ENCODE peak calls at places on chromosomes 11 and 22, in four cellular contexts. M is fibroblast of mammary gland, Z is fibroblast of pulmonary artery, R is retinal pigment epithelial cell. O is an unnamed sample.
A peak's percentile ranks its signal among the peaks of the same experiment; 100 is the strongest.

GRCh38 chr11:105052487-105052886 is 7.4 kb upstream of the CARD16 start:
- DNase-seq in M (no peak), Z (no peak), R (no peak), O (no peak)

GRCh38 chr11:123806249-123806648 is at the start of gene OR6M1:
- DNase-seq in M (no peak), Z (no peak), R (no peak), O (no peak)

GRCh38 chr11:64571050-64571409 is 20.0 kb upstream of the SLC22A12 start:
- DNase-seq in M (no peak), Z (no peak), R (no peak), O (no peak)

GRCh38 chr11:69546735-69547370 is 65.4 kb downstream of the LINC01488 start:
- DNase-seq in M (no peak), Z (no peak), R (no peak), O (no peak)

GRCh38 chr11:68845351-68846002 is 3.8 kb upstream of the CPT1A start:
- DNase-seq in M (peak; percentile 7), Z (no peak), R (no peak), O (no peak)

GRCh38 chr22:39300198-39300830 is 19.1 kb downstream of the RPL3 start:
- DNase-seq in M (no peak), Z (no peak), R (no peak), O (no peak)

GRCh38 chr11:67534070-67534679 is 10.9 kb upstream of the CABP2 start:
- DNase-seq in M (peak; percentile 23), Z (no peak), R (no peak), O (no peak)

GRCh38 chr22:43263645-43264514 is 76.9 kb upstream of the TTLL12 start:
- DNase-seq in M (peak; percentile 55), Z (peak; percentile 91), R (peak; percentile 91), O (no peak)

GRCh38 chr11:13101836-13102574 is 92.9 kb downstream of the RASSF10 start:
- DNase-seq in M (no peak), Z (no peak), R (no peak), O (no peak)

GRCh38 chr22:40517631-40518030 is 118.9 kb downstream of the MRTFA start:
- DNase-seq in M (no peak), Z (no peak), R (no peak), O (no peak)

GRCh38 chr11:68056317-68057285 is 17.8 kb downstream of the TCIRG1 start:
- DNase-seq in M (no peak), Z (no peak), R (no peak), O (no peak)

GRCh38 chr22:36589856-36590255 is 60.9 kb upstream of the EIF3D start:
- DNase-seq in M (no peak), Z (no peak), R (no peak), O (no peak)

GRCh38 chr11:125428486-125429173 is 67.4 kb downstream of the FEZ1 start:
- DNase-seq in M (no peak), Z (no peak), R (no peak), O (no peak)

GRCh38 chr11:57598831-57599155 is 1.3 kb downstream of the SERPING1 start:
- DNase-seq in M (peak; percentile 58), Z (peak; percentile 53), R (no peak), O (no peak)

GRCh38 chr11:134951305-134951700 is 539.3 kb upstream of the B3GAT1 start:
- DNase-seq in M (peak; percentile 71), Z (peak; percentile 68), R (peak; percentile 37), O (no peak)

GRCh38 chr22:23234409-23235161 is 54.3 kb downstream of the BCR start:
- DNase-seq in M (no peak), Z (no peak), R (no peak), O (no peak)

DNA sequence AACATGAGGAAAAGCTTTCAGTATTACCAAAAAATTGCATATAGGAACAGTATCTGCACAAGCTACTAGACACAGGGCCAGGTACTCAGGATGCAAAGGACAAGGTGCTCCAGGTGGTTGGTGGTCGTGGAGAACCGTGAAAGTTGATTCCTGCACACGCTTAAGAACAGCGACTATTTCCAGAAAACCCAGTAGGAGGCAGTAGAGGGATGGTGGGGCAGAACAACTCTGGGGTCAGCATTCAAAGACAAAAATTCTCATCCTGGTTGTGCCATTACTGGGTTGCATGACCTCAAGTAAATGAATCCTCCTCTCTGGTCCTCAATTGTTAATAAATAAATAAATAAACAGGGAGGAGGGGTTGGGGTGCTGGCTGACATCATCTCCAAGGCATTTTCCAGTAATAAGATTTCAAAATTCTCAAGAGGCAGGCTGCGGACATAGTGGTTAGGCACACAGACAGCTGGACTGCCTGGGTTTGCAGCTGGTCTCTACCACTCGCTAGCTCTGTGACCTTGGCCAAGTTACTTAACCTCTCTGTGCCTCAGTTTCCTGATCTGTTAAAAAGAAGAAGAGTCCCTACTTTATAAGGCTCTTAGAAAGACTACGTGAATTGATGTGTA is 89.6 kb downstream of the ISX start:
- DNase-seq in M (peak; percentile 7), Z (no peak), R (no peak), O (no peak)
- TF ChIP-seq CTCF in M (peak; percentile 14), Z (no peak), R (no peak), O (no peak)

DNA sequence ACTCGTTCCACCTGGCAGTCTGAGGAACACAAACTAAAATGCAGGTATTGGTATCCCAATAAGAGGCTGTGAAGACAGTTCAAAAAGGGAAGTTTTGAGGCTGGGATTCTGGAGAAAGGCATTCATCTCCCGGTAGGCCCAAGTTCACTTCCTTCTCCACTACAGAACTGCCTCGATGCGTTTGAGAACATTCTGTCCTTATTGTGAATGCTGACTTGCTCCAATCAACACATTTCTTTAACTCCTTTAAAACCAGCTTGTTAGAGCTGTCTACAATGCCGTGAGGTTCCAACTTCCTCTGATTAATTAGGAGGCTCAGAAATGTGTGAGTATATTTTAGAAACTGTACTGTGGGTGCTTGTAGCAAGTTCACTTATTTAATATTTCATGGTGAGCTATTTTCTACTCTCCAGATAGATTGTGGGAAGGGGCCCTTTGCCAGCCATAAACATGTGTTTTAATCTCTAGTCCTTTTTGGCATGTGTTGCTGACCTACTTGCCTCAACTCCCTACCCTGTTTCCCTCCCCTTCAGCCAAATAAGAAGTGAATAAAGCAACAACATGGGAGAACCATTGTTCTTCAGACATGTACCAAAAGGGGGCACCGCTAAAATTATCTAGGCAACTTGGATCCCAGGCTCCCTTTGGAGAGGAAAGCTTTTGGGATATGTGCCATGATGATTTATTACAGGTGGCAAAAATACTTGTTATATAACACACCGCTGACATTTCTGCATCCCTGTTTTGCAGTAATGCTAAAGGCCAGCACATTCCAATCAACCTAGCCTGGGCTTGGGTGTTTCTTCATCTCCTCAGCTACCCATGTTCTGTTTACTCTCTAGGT is 245.6 kb downstream of the BLID start:
- DNase-seq in M (peak; percentile 33), Z (no peak), R (no peak), O (no peak)
- TF ChIP-seq CTCF in M (peak; percentile 26), Z (peak; percentile 9), R (peak; percentile 33), O (peak; percentile 2)

DNA sequence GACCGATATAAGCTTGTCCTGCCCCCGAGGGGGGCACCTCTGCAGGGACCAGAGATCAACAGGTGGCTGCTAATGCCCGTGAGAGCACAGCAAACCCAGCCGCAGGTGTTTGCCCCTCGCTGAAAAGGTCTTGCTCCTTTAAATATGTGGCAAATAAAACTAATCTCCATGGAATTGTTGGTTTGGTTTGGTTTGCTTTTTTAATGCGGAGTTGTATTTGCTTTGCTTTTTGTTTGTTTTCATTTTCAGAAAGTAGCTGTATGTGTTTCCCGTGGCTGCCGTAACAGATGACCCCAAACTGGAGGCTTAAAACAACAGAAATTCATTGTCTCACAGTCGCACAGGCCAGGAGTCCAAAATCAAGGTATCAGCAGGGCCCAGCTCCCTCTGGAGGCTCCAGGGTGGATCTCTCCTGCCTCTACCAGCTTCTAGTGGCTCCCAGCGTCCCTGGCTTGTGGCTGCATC is 93.0 kb downstream of the CELSR1 start:
- DNase-seq in M (no peak), Z (no peak), R (no peak), O (no peak)
- TF ChIP-seq CTCF in M (no peak), Z (no peak), R (peak; percentile 15), O (no peak)

GRCh38 chr11:18105802-18106574 is at the start of gene SAAL1:
- DNase-seq in M (peak; percentile 69), Z (peak; percentile 75), R (peak; percentile 44), O (peak; percentile 85)
- TF ChIP-seq CTCF in M (peak; percentile 37), Z (peak; percentile 46), R (peak; percentile 75), O (peak; percentile 73)

DNA sequence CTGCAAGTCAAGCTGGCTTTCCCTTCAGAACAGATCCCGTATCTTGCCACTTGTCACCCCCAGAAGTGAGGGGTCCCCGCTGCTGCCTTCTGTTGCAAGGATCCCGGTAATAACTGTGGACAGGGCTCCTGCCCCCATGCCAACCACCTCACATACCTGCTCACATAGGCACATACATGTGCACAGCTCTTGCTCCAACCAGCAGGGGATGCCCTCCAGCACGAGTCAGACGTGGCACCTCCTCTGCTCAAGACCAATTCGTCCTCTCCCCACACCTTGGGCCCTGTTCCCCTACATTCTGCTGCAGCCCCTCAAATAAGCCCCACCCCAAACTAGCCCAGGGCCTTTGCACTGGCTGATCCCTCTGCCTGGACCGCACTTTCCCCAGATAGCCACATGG is 163.3 kb downstream of the CRYBB2 start:
- DNase-seq in M (no peak), Z (no peak), R (no peak), O (no peak)
- TF ChIP-seq CTCF in M (peak; percentile 5), Z (peak; percentile 30), R (peak; percentile 49), O (no peak)

DNA sequence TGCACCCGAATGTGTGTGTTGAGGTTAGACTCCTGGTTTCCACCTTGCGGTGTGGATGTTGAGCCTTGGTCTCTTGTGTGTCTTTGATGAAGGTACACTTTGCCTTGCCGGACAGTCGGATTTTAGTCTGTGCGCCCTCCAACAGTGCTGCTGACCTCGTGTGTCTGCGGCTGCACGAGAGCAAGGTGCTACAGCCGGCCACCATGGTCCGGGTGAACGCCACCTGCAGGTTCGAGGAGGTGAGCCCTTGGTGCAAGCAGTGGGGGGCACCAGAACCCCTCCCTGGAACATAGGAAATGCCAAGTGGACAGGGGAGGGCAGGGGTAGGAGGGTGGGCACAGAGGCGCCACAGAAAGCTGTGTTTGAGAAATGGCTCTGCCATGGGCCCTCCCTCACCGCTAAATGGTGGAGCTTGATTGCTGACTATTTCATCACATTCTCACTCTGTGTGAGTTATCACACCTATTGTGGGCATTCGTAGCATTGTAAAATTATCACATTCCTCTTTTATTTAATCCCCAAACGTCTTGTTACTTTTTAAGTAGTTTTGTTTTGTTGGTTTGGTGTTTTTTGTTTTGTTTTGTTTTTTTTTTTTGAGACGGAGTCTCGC is 26.4 kb upstream of the PANX2 start:
- DNase-seq in M (no peak), Z (no peak), R (no peak), O (no peak)
- TF ChIP-seq CTCF in M (no peak), Z (no peak), R (no peak), O (no peak)

GRCh38 chr11:101863361-101863760 is 51.4 kb upstream of the CEP126 start:
- DNase-seq in M (peak; percentile 59), Z (peak; percentile 59), R (peak; percentile 60), O (no peak)

GRCh38 chr11:101866619-101867491 is 48.0 kb upstream of the CEP126 start:
- DNase-seq in M (peak; percentile 67), Z (no peak), R (no peak), O (no peak)

GRCh38 chr11:101864098-101864497 is 50.7 kb upstream of the CEP126 start:
- DNase-seq in M (no peak), Z (no peak), R (no peak), O (no peak)

GRCh38 chr11:101860694-101861371 is 54.0 kb upstream of the CEP126 start:
- DNase-seq in M (peak; percentile 73), Z (peak; percentile 78), R (no peak), O (peak; percentile 22)

GRCh38 chr11:101862410-101863233 is 52.2 kb upstream of the CEP126 start:
- DNase-seq in M (peak; percentile 83), Z (peak; percentile 81), R (no peak), O (no peak)
- TF ChIP-seq CTCF in M (peak; percentile 72), Z (peak; percentile 75), R (peak; percentile 66), O (peak; percentile 31)